ENCODE peak calls at places on chromosomes 16 and 17, in seven cellular contexts. A is left cardiac atrium; Z is sciatic nerve; R is central memory CD8-positive, alpha-beta T cell; Q is right cardiac atrium; V is right lobe of liver; P is heart left ventricle. C is an unnamed sample.

GRCh38 chr17:18371455-18371854 is 6.1 kb upstream of the EVPLL start:
- ATAC-seq in A (no peak), Z (no peak), R (no peak), Q (no peak), V (no peak), P (no peak), C (no peak)

GRCh38 chr16:15572329-15573001 is 70.5 kb downstream of the MARF1 start:
- ATAC-seq in A (no peak), Z (peak; percentile 73), R (no peak), Q (no peak), V (peak; percentile 15), P (no peak), C (no peak)

GRCh38 chr16:83040174-83040573 is 413.4 kb downstream of the CDH13 start:
- ATAC-seq in A (no peak), Z (no peak), R (no peak), Q (no peak), V (no peak), P (no peak), C (no peak)

GRCh38 chr16:71895679-71896385 is 501 bp downstream of the IST1 start:
- ATAC-seq in A (peak; percentile 24), Z (peak; percentile 53), R (peak; percentile 8), Q (peak; percentile 60), V (peak; percentile 38), P (peak; percentile 35), C (peak; percentile 17)

GRCh38 chr16:56841659-56842058 is 23.3 kb upstream of the SLC12A3 start:
- ATAC-seq in A (no peak), Z (peak; percentile 65), R (no peak), Q (no peak), V (no peak), P (no peak), C (no peak)

GRCh38 chr17:74536890-74537289 is 5.6 kb upstream of the CD300LB start:
- ATAC-seq in A (no peak), Z (no peak), R (no peak), Q (no peak), V (no peak), P (no peak), C (no peak)

GRCh38 chr16:13999895-14000425 is 71.2 kb upstream of the MRTFB start:
- ATAC-seq in A (peak; percentile 78), Z (no peak), R (no peak), Q (peak; percentile 85), V (no peak), P (peak; percentile 87), C (no peak)

GRCh38 chr16:86566601-86566965 is at the start of gene FOXC2:
- ATAC-seq in A (peak; percentile 63), Z (peak; percentile 88), R (no peak), Q (peak; percentile 75), V (no peak), P (peak; percentile 71), C (peak; percentile 68)

GRCh38 chr16:69204106-69204655 is 17.2 kb downstream of the SNTB2 start:
- ATAC-seq in A (no peak), Z (no peak), R (no peak), Q (peak; percentile 26), V (peak; percentile 74), P (no peak), C (no peak)

GRCh38 chr16:81695431-81695890 is 83.6 kb upstream of the PLCG2 start:
- ATAC-seq in A (no peak), Z (peak; percentile 52), R (no peak), Q (peak; percentile 51), V (peak; percentile 19), P (peak; percentile 14), C (no peak)

GRCh38 chr17:57622886-57623433 is 122.1 kb downstream of the CCDC182 start:
- ATAC-seq in A (peak; percentile 25), Z (no peak), R (no peak), Q (peak; percentile 80), V (peak; percentile 47), P (peak; percentile 78), C (no peak)

GRCh38 chr17:60586288-60586974 is 13.6 kb upstream of the PPM1D start:
- ATAC-seq in A (no peak), Z (no peak), R (no peak), Q (no peak), V (peak; percentile 53), P (no peak), C (no peak)

GRCh38 chr16:887846-888245 is 82.9 kb downstream of the LMF1 start:
- ATAC-seq in A (no peak), Z (peak; percentile 5), R (no peak), Q (no peak), V (no peak), P (no peak), C (no peak)

GRCh38 chr17:71398706-71399620 is 721.9 kb upstream of the SOX9 start:
- ATAC-seq in A (no peak), Z (no peak), R (no peak), Q (no peak), V (no peak), P (no peak), C (no peak)

GRCh38 chr16:79007614-79008013 is 592.9 kb downstream of the MAF start:
- ATAC-seq in A (no peak), Z (no peak), R (no peak), Q (no peak), V (no peak), P (no peak), C (no peak)

GRCh38 chr17:29840884-29841283 is 89.1 kb downstream of the SSH2 start:
- ATAC-seq in A (no peak), Z (no peak), R (no peak), Q (no peak), V (no peak), P (no peak), C (no peak)

GRCh38 chr17:59160203-59161025 is 4.9 kb downstream of the PRR11 start:
- ATAC-seq in A (no peak), Z (no peak), R (no peak), Q (no peak), V (no peak), P (no peak), C (no peak)

GRCh38 chr16:30649725-30650368 is 913 bp upstream of the PRR14 start:
- ATAC-seq in A (no peak), Z (peak; percentile 2), R (no peak), Q (no peak), V (no peak), P (no peak), C (no peak)

GRCh38 chr17:69834494-69834893 is 240.5 kb upstream of the KCNJ16 start:
- ATAC-seq in A (no peak), Z (peak; percentile 88), R (no peak), Q (no peak), V (no peak), P (no peak), C (no peak)

GRCh38 chr17:4334332-4334731 is 32.1 kb downstream of the UBE2G1 start:
- ATAC-seq in A (no peak), Z (no peak), R (no peak), Q (no peak), V (no peak), P (no peak), C (no peak)

GRCh38 chr16:22035094-22035675 is 27.3 kb downstream of the MOSMO start:
- ATAC-seq in A (no peak), Z (no peak), R (no peak), Q (no peak), V (no peak), P (no peak), C (no peak)

C was measured in gastroesophageal sphincter.